ENCODE peak calls at places on chromosomes 7 and 10, in nine cellular contexts. X is stimulated activated CD8-positive, alpha-beta memory T cell treated with anti-CD3 and anti-CD28 coated beads, Interleukin-7, amount 100 ng/mL, for 24 hours; A is KBM-7; U is nephron progenitor cell; K is ELF-1; L is IMR-90; Z is anterior cingulate cortex; D is tibial artery; P is adrenal gland. G is an unnamed sample.
A peak's percentile ranks its signal among the peaks of the same experiment; 100 is the strongest.

GRCh38 chr7:105707967-105708580 is 126.8 kb upstream of the EFCAB10 start:
- DNase-seq in D (no peak), L (no peak), P (no peak), X (no peak), U (no peak), Z (no peak), A (peak; percentile 54), K (no peak), G (no peak)

GRCh38 chr10:91220954-91221696 is 662 bp downstream of the PCGF5 start:
- DNase-seq in U (no peak), D (peak; percentile 66), P (peak; percentile 67), A (peak; percentile 30), X (no peak), L (peak; percentile 19), Z (no peak), K (no peak), G (peak; percentile 30)

GRCh38 chr10:34697366-34698247 is 117.5 kb downstream of the PARD3 start:
- DNase-seq in Z (no peak), L (no peak), U (no peak), X (no peak), D (no peak), K (no peak), P (no peak), A (no peak), G (no peak)

GRCh38 chr7:40219917-40220316 is 85.1 kb downstream of the SUGCT start:
- DNase-seq in U (no peak), A (no peak), P (no peak), D (no peak), Z (no peak), L (peak; percentile 71), X (no peak), K (no peak), G (no peak)

GRCh38 chr7:102942883-102943261 is 30.1 kb downstream of the LRRC17 start:
- DNase-seq in P (no peak), K (no peak), D (no peak), A (no peak), U (no peak), Z (no peak), X (no peak), L (no peak), G (no peak)

GRCh38 chr10:126917375-126917774 is 12.1 kb downstream of the DOCK1 start:
- DNase-seq in X (no peak), P (no peak), L (no peak), U (no peak), K (no peak), Z (no peak), D (no peak), A (no peak), G (no peak)

GRCh38 chr10:8481718-8482504 is 427.4 kb downstream of the GATA3 start:
- DNase-seq in K (no peak), L (no peak), D (no peak), U (no peak), P (no peak), Z (no peak), A (no peak), X (no peak), G (no peak)

GRCh38 chr7:1855396-1856160 is 185.5 kb downstream of the ELFN1 start:
- DNase-seq in P (no peak), Z (no peak), D (peak; percentile 53), L (no peak), U (no peak), X (no peak), K (no peak), A (no peak), G (peak; percentile 78)

GRCh38 chr10:110897184-110897583 is 21.8 kb downstream of the BBIP1 start:
- DNase-seq in X (no peak), D (no peak), A (no peak), P (no peak), L (no peak), K (no peak), Z (no peak), U (no peak), G (peak; percentile 2)

GRCh38 chr10:67837519-67838314 is at the start of gene DNAJC12:
- DNase-seq in K (peak; percentile 4), X (no peak), A (peak; percentile 57), D (no peak), P (no peak), L (peak; percentile 82), U (no peak), Z (peak; percentile 16), G (peak; percentile 91)

GRCh38 chr7:143882611-143883078 is 19.3 kb downstream of the TCAF1 start:
- DNase-seq in A (no peak), D (peak; percentile 81), X (no peak), K (peak; percentile 76), P (peak; percentile 83), L (peak; percentile 56), Z (peak; percentile 79), U (peak; percentile 85), G (peak; percentile 94)

GRCh38 chr10:69845574-69846251 is 44.0 kb downstream of the COL13A1 start:
- DNase-seq in K (peak; percentile 42), X (no peak), D (peak; percentile 73), Z (no peak), U (no peak), P (peak; percentile 85), A (no peak), L (peak; percentile 42), G (no peak)

GRCh38 chr10:35492387-35493195 is 112.5 kb upstream of the GJD4 start:
- DNase-seq in D (no peak), P (no peak), X (no peak), K (no peak), Z (no peak), A (no peak), U (no peak), L (no peak), G (no peak)

GRCh38 chr10:48462482-48463020 is 142.3 kb downstream of the ARHGAP22 start:
- DNase-seq in K (no peak), P (peak; percentile 29), A (no peak), D (no peak), L (no peak), Z (no peak), X (no peak), U (no peak), G (no peak)

GRCh38 chr10:120981601-120982381 is 130.6 kb downstream of the WDR11 start:
- DNase-seq in D (peak; percentile 24), Z (no peak), X (no peak), K (peak; percentile 97), U (peak; percentile 29), P (peak; percentile 30), A (no peak), L (no peak), G (peak; percentile 63)

GRCh38 chr7:50803359-50804337 is 21.0 kb upstream of the GRB10 start:
- DNase-seq in X (no peak), D (no peak), A (no peak), P (no peak), K (no peak), U (no peak), L (no peak), Z (no peak), G (no peak)

GRCh38 chr7:69645683-69646082 is 47.4 kb downstream of the AUTS2 start:
- DNase-seq in U (no peak), Z (no peak), P (no peak), X (no peak), K (peak; percentile 95), D (no peak), L (no peak), A (no peak), G (no peak)

GRCh38 chr10:113493943-113494342 is 58.9 kb upstream of the HABP2 start:
- DNase-seq in A (no peak), U (no peak), D (no peak), P (no peak), X (no peak), L (no peak), K (no peak), Z (no peak), G (no peak)

GRCh38 chr10:34369120-34369519 is 446.0 kb downstream of the PARD3 start:
- DNase-seq in D (no peak), P (no peak), Z (no peak), U (no peak), L (no peak), K (no peak), X (no peak), A (no peak), G (no peak)

GRCh38 chr7:117048854-117049321 is 95.6 kb downstream of the ST7 start:
- DNase-seq in U (no peak), A (no peak), K (no peak), X (no peak), L (no peak), P (no peak), D (no peak), Z (no peak), G (no peak)

GRCh38 chr7:82677493-82677892 is 233.9 kb upstream of the CACNA2D1 start:
- DNase-seq in Z (no peak), A (peak; percentile 65), D (no peak), P (no peak), X (no peak), U (no peak), K (no peak), L (peak; percentile 43), G (no peak)

GRCh38 chr7:136549756-136550155 is 318.7 kb upstream of the CHRM2 start:
- DNase-seq in D (no peak), A (no peak), U (no peak), L (no peak), K (no peak), X (no peak), Z (no peak), P (no peak), G (no peak)

GRCh38 chr10:93462881-93463280 is 19.3 kb downstream of the MYOF start:
- DNase-seq in L (peak; percentile 54), A (peak; percentile 88), Z (no peak), P (peak; percentile 64), U (no peak), X (no peak), D (no peak), K (peak; percentile 44), G (no peak)

GRCh38 chr10:78579995-78580394 is 488.8 kb upstream of the ZMIZ1 start:
- DNase-seq in X (no peak), P (peak; percentile 90), K (no peak), Z (peak; percentile 83), A (no peak), U (no peak), L (no peak), D (no peak), G (no peak)

GRCh38 chr10:58796834-58797233 is 284.2 kb downstream of the BICC1 start:
- DNase-seq in P (no peak), Z (no peak), U (no peak), K (no peak), L (peak; percentile 12), A (no peak), X (no peak), D (no peak), G (no peak)

GRCh38 chr10:113704637-113705343 is 25.1 kb downstream of the CASP7 start:
- DNase-seq in Z (peak; percentile 26), L (peak; percentile 60), X (no peak), K (peak; percentile 30), A (peak; percentile 38), U (peak; percentile 41), D (no peak), P (no peak), G (peak; percentile 45)

GRCh38 chr7:29106128-29106988 is 40.0 kb downstream of the CPVL start:
- DNase-seq in K (peak; percentile 66), D (no peak), X (no peak), P (peak; percentile 63), L (peak; percentile 60), U (peak; percentile 43), A (peak; percentile 57), Z (peak; percentile 11), G (peak; percentile 77)

GRCh38 chr7:100493476-100494264 is 9.9 kb downstream of the NYAP1 start:
- DNase-seq in L (no peak), K (no peak), U (peak; percentile 77), A (peak; percentile 39), P (no peak), Z (peak; percentile 76), X (no peak), D (no peak), G (peak; percentile 37)

GRCh38 chr7:129127154-129127553 is 17.4 kb upstream of the TSPAN33 start:
- DNase-seq in P (no peak), D (no peak), X (no peak), Z (no peak), U (no peak), A (no peak), L (no peak), K (no peak), G (no peak)

GRCh38 chr10:117736655-117737054 is 194.1 kb downstream of the EMX2 start:
- DNase-seq in P (peak; percentile 35), L (no peak), K (peak; percentile 39), A (no peak), U (no peak), Z (no peak), X (no peak), D (no peak), G (no peak)

GRCh38 chr7:139691253-139691781 is 86.5 kb downstream of the HIPK2 start:
- DNase-seq in U (no peak), L (no peak), X (no peak), D (peak; percentile 82), A (no peak), K (no peak), Z (no peak), P (peak; percentile 86), G (no peak)